ENCODE peak calls at places on chromosomes 6 and 20, in four cellular contexts. One of them, this sample, is unnamed.

GRCh38 chr6:50791900-50792508 is 26.7 kb upstream of the TFAP2B start:
- DNase-seq in H1: no peak
- DNase-seq in cardiac muscle cell: peak; percentile 46
- DNase-seq in heart right ventricle: no peak
- DNase-seq in this sample: no peak

GRCh38 chr6:116218172-116218633 is 35.7 kb downstream of the TSPYL4 start:
- DNase-seq in H1: no peak
- DNase-seq in cardiac muscle cell: peak; percentile 32
- DNase-seq in heart right ventricle: no peak
- DNase-seq in this sample: no peak

GRCh38 chr20:32358632-32358882 is 426 bp downstream of the ASXL1 start:
- DNase-seq in H1: no peak
- DNase-seq in cardiac muscle cell: no peak
- DNase-seq in heart right ventricle: no peak
- DNase-seq in this sample: no peak

GRCh38 chr6:137002505-137002904 is 42.3 kb downstream of the IL20RA start:
- DNase-seq in H1: no peak
- DNase-seq in cardiac muscle cell: no peak
- DNase-seq in heart right ventricle: no peak
- DNase-seq in this sample: no peak

GRCh38 chr20:35006531-35006971 is 50.9 kb downstream of the MYH7B start:
- DNase-seq in H1: no peak
- DNase-seq in cardiac muscle cell: no peak
- DNase-seq in heart right ventricle: no peak
- DNase-seq in this sample: no peak

GRCh38 chr6:34131326-34132081 is 14.4 kb downstream of the GRM4 start:
- DNase-seq in H1: no peak
- DNase-seq in cardiac muscle cell: no peak
- DNase-seq in heart right ventricle: no peak
- DNase-seq in this sample: no peak

GRCh38 chr6:18380165-18380564 is 7.0 kb upstream of the RNF144B start:
- DNase-seq in H1: no peak
- DNase-seq in cardiac muscle cell: no peak
- DNase-seq in heart right ventricle: no peak
- DNase-seq in this sample: no peak

GRCh38 chr6:169906741-169907418 is 155.5 kb downstream of the ERMARD start:
- DNase-seq in H1: no peak
- DNase-seq in cardiac muscle cell: no peak
- DNase-seq in heart right ventricle: peak; percentile 28
- DNase-seq in this sample: no peak

GRCh38 chr6:135905604-135906300 is 54.3 kb downstream of the PDE7B start:
- DNase-seq in H1: no peak
- DNase-seq in cardiac muscle cell: no peak
- DNase-seq in heart right ventricle: no peak
- DNase-seq in this sample: no peak

GRCh38 chr20:34472246-34472925 is 43.8 kb upstream of the DYNLRB1 start:
- DNase-seq in H1: no peak
- DNase-seq in cardiac muscle cell: peak; percentile 50
- DNase-seq in heart right ventricle: no peak
- DNase-seq in this sample: no peak

GRCh38 chr6:87074051-87074711 is 20.7 kb downstream of the CGA start:
- DNase-seq in H1: no peak
- DNase-seq in cardiac muscle cell: no peak
- DNase-seq in heart right ventricle: no peak
- DNase-seq in this sample: no peak

GRCh38 chr6:112298021-112298745 is 43.8 kb upstream of the LAMA4 start:
- DNase-seq in H1: no peak
- DNase-seq in cardiac muscle cell: peak; percentile 83
- DNase-seq in heart right ventricle: peak; percentile 40
- DNase-seq in this sample: no peak

GRCh38 chr20:47985092-47985850 is 200.0 kb upstream of the SULF2 start:
- DNase-seq in H1: no peak
- DNase-seq in cardiac muscle cell: peak; percentile 65
- DNase-seq in heart right ventricle: no peak
- DNase-seq in this sample: peak; percentile 83

GRCh38 chr6:144036064-144036873 is 28.2 kb upstream of the PLAGL1 start:
- DNase-seq in H1: no peak
- DNase-seq in cardiac muscle cell: peak; percentile 31
- DNase-seq in heart right ventricle: no peak
- DNase-seq in this sample: no peak

GRCh38 chr20:38581013-38581412 is at the start of gene ADIG:
- DNase-seq in H1: no peak
- DNase-seq in cardiac muscle cell: no peak
- DNase-seq in heart right ventricle: peak; percentile 40
- DNase-seq in this sample: no peak

GRCh38 chr20:18750735-18751134 is 62.8 kb upstream of the SCP2D1 start:
- DNase-seq in H1: no peak
- DNase-seq in cardiac muscle cell: no peak
- DNase-seq in heart right ventricle: no peak
- DNase-seq in this sample: no peak

GRCh38 chr20:8287328-8287727 is 155.3 kb downstream of the PLCB1 start:
- DNase-seq in H1: no peak
- DNase-seq in cardiac muscle cell: no peak
- DNase-seq in heart right ventricle: no peak
- DNase-seq in this sample: no peak

GRCh38 chr20:36493013-36493800 is 48.1 kb upstream of the MYL9 start:
- DNase-seq in H1: no peak
- DNase-seq in cardiac muscle cell: no peak
- DNase-seq in heart right ventricle: no peak
- DNase-seq in this sample: no peak

GRCh38 chr6:36660771-36661471 is 17.6 kb upstream of the CDKN1A start:
- DNase-seq in H1: no peak
- DNase-seq in cardiac muscle cell: peak; percentile 61
- DNase-seq in heart right ventricle: peak; percentile 59
- DNase-seq in this sample: no peak

GRCh38 chr6:97842536-97842935 is 559.5 kb upstream of the MMS22L start:
- DNase-seq in H1: no peak
- DNase-seq in cardiac muscle cell: no peak
- DNase-seq in heart right ventricle: no peak
- DNase-seq in this sample: no peak

GRCh38 chr6:25469797-25470388 is 182.1 kb upstream of the SCGN start:
- DNase-seq in H1: no peak
- DNase-seq in cardiac muscle cell: no peak
- DNase-seq in heart right ventricle: no peak
- DNase-seq in this sample: no peak

GRCh38 chr6:25476126-25476525 is 175.9 kb upstream of the SCGN start:
- DNase-seq in H1: no peak
- DNase-seq in cardiac muscle cell: peak; percentile 62
- DNase-seq in heart right ventricle: no peak
- DNase-seq in this sample: peak; percentile 56

GRCh38 chr6:25473447-25473846 is 178.6 kb upstream of the SCGN start:
- DNase-seq in H1: no peak
- DNase-seq in cardiac muscle cell: no peak
- DNase-seq in heart right ventricle: no peak
- DNase-seq in this sample: no peak

GRCh38 chr6:25468881-25469280 is 183.1 kb upstream of the SCGN start:
- DNase-seq in H1: no peak
- DNase-seq in cardiac muscle cell: no peak
- DNase-seq in heart right ventricle: no peak
- DNase-seq in this sample: no peak

GRCh38 chr6:25472314-25472713 is 179.7 kb upstream of the SCGN start:
- DNase-seq in H1: no peak
- DNase-seq in cardiac muscle cell: peak; percentile 10
- DNase-seq in heart right ventricle: no peak
- DNase-seq in this sample: no peak
- H3K4me1 ChIP-seq in H1: no peaks in the 10 kb centered on the region
- H3K4me1 ChIP-seq in cardiac muscle cell: no peaks in the 10 kb centered on the region
- H3K4me1 ChIP-seq in heart right ventricle: no peaks in the 10 kb centered on the region
- H3K4me1 ChIP-seq in this sample: peaks cover 20% of the 10 kb centered on the region

GRCh38 chr6:101395345-101395744 is 1.8 kb downstream of the GRIK2 start:
- DNase-seq in H1: no peak
- DNase-seq in cardiac muscle cell: no peak
- DNase-seq in heart right ventricle: no peak
- DNase-seq in this sample: no peak
- H3K4me3 ChIP-seq in H1: no peak overlapping the region
- H3K4me3 ChIP-seq in cardiac muscle cell: no peak overlapping the region
- H3K4me3 ChIP-seq in heart right ventricle: no peak overlapping the region
- H3K4me3 ChIP-seq in this sample: no peak overlapping the region

GRCh38 chr20:24097506-24098245 is 109.1 kb upstream of the GGTLC1 start:
- DNase-seq in H1: no peak
- DNase-seq in cardiac muscle cell: no peak
- DNase-seq in heart right ventricle: no peak
- DNase-seq in this sample: no peak

GRCh38 chr20:24097051-24097450 is 108.5 kb upstream of the GGTLC1 start:
- DNase-seq in H1: no peak
- DNase-seq in cardiac muscle cell: peak; percentile 69
- DNase-seq in heart right ventricle: no peak
- DNase-seq in this sample: no peak

GRCh38 chr20:24100370-24101011 is 111.9 kb upstream of the GGTLC1 start:
- DNase-seq in H1: no peak
- DNase-seq in cardiac muscle cell: peak; percentile 80
- DNase-seq in heart right ventricle: peak; percentile 30
- DNase-seq in this sample: peak; percentile 32

GRCh38 chr20:24096256-24096655 is 107.7 kb upstream of the GGTLC1 start:
- DNase-seq in H1: no peak
- DNase-seq in cardiac muscle cell: no peak
- DNase-seq in heart right ventricle: no peak
- DNase-seq in this sample: no peak

GRCh38 chr20:24098886-24099285 is 110.3 kb upstream of the GGTLC1 start:
- DNase-seq in H1: no peak
- DNase-seq in cardiac muscle cell: peak; percentile 72
- DNase-seq in heart right ventricle: no peak
- DNase-seq in this sample: no peak
- H3K27ac ChIP-seq in H1: no peak overlapping the region
- H3K27ac ChIP-seq in cardiac muscle cell: no peak overlapping the region
- H3K27ac ChIP-seq in heart right ventricle: no peak overlapping the region
- H3K27ac ChIP-seq in this sample: no peak overlapping the region

GRCh38 chr6:117487831-117488230 is 5.4 kb downstream of the DCBLD1 start:
- DNase-seq in H1: no peak
- DNase-seq in cardiac muscle cell: peak; percentile 53
- DNase-seq in heart right ventricle: no peak
- DNase-seq in this sample: peak; percentile 77
- H3K4me1 ChIP-seq in H1: no peaks in the 10 kb centered on the region
- H3K4me1 ChIP-seq in cardiac muscle cell: peaks cover 5% of the 10 kb centered on the region
- H3K4me1 ChIP-seq in heart right ventricle: peaks cover 6% of the 10 kb centered on the region
- H3K4me1 ChIP-seq in this sample: peaks cover 58% of the 10 kb centered on the region

DNA sequence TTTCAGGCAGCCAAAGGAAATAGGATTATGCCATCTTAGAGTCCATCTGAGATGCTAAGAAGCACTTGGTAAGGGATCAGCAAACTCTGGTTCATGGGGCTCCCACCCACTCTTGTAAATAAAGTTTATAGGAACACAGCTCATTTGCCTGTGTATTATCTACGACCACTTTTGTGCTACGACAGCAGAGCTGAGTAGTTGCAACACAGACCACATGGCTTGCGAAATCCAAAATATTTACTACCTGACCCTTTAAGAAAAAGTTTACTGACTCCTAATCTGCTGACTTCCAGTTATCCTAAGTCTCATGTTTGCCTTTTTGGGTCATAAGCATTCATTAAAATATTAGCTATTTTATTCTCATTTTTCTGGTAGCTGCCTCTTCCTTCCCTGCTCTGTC is 859.0 kb downstream of the QKI start:
- DNase-seq in H1: no peak
- DNase-seq in cardiac muscle cell: peak; percentile 51
- DNase-seq in heart right ventricle: no peak
- DNase-seq in this sample: no peak
- H3K4me3 ChIP-seq in H1: no peak overlapping the region
- H3K4me3 ChIP-seq in cardiac muscle cell: no peak overlapping the region
- H3K4me3 ChIP-seq in heart right ventricle: no peak overlapping the region
- H3K4me3 ChIP-seq in this sample: no peak overlapping the region

GRCh38 chr6:70380259-70380658 is 33.0 kb upstream of the FAM135A start:
- DNase-seq in H1: no peak
- DNase-seq in cardiac muscle cell: no peak
- DNase-seq in heart right ventricle: no peak
- DNase-seq in this sample: no peak
- H3K27ac ChIP-seq in H1: no peak overlapping the region
- H3K27ac ChIP-seq in cardiac muscle cell: no peak overlapping the region
- H3K27ac ChIP-seq in heart right ventricle: no peak overlapping the region
- H3K27ac ChIP-seq in this sample: no peak overlapping the region

GRCh38 chr6:45676376-45676775 is 298.6 kb upstream of the SUPT3H start:
- DNase-seq in H1: no peak
- DNase-seq in cardiac muscle cell: no peak
- DNase-seq in heart right ventricle: no peak
- DNase-seq in this sample: no peak
- H3K4me1 ChIP-seq in H1: peaks cover 2% of the 10 kb centered on the region
- H3K4me1 ChIP-seq in cardiac muscle cell: no peaks in the 10 kb centered on the region
- H3K4me1 ChIP-seq in heart right ventricle: no peaks in the 10 kb centered on the region
- H3K4me1 ChIP-seq in this sample: peaks cover 28% of the 10 kb centered on the region

This sample was measured in SJSA1.